ENCODE peak calls at places on chromosomes 6 and 20, in seven cellular contexts. S is HepG2, J is hepatocyte, T is IMR-90, P is lower lobe of right lung, M is mucosa of descending colon, G is kidney. D is an unnamed sample. For H3K4me1, the result is how much of the 10 kb centered on the place peaks cover.

GRCh38 chr6:157442296-157442695 is 61.3 kb downstream of the ZDHHC14 start:
- DNase-seq in P (no peak), J (no peak), M (no peak), S (no peak), G (no peak), T (peak), D (no peak)

GRCh38 chr6:110613356-110613755 is 136.9 kb upstream of the SLC22A16 start:
- DNase-seq in G (no peak), T (no peak), P (no peak), M (no peak), J (no peak), S (no peak), D (no peak)

GRCh38 chr20:652611-653109 is 340 bp downstream of the SRXN1 start:
- DNase-seq in T (peak), S (no peak), P (peak), G (no peak), J (no peak), M (peak), D (no peak)

GRCh38 chr6:1619666-1620503 is 10.2 kb downstream of the FOXC1 start:
- DNase-seq in M (no peak), P (peak), T (no peak), J (no peak), S (no peak), G (peak), D (no peak)

GRCh38 chr6:36759177-36759757 is 61.6 kb downstream of the RAB44 start:
- DNase-seq in P (peak), T (peak), J (peak), G (peak), M (peak), S (peak), D (peak)

GRCh38 chr6:151475653-151476523 is 17.9 kb upstream of the CCDC170 start:
- DNase-seq in G (no peak), S (peak), P (peak), T (peak), M (no peak), J (peak), D (peak)

GRCh38 chr6:3249821-3250220 is 8.9 kb upstream of the PSMG4 start:
- DNase-seq in S (no peak), P (no peak), J (no peak), T (no peak), M (no peak), G (no peak), D (no peak)

GRCh38 chr6:127496471-127496870 is 22.7 kb downstream of the MTCL3 start:
- DNase-seq in M (no peak), T (peak), G (no peak), J (no peak), P (no peak), S (no peak), D (no peak)

GRCh38 chr20:6381887-6382286 is 259.1 kb upstream of the FERMT1 start:
- DNase-seq in P (no peak), M (no peak), S (peak), J (peak), G (no peak), T (peak), D (peak)

GRCh38 chr6:41942045-41942851 is 640 bp upstream of the CCND3 start:
- DNase-seq in S (no peak), T (peak), G (no peak), M (no peak), J (no peak), P (no peak), D (no peak)

GRCh38 chr6:68760941-68761676 is 126.0 kb downstream of the ADGRB3 start:
- DNase-seq in G (no peak), M (no peak), P (no peak), J (no peak), T (no peak), S (no peak), D (no peak)

GRCh38 chr20:57748601-57749130 is 38.9 kb upstream of the PMEPA1 start:
- DNase-seq in M (peak), G (peak), T (peak), S (peak), P (peak), J (peak), D (peak)

GRCh38 chr20:43681468-43681942 is 14.6 kb downstream of the MYBL2 start:
- DNase-seq in G (no peak), T (no peak), J (no peak), M (no peak), P (no peak), S (no peak), D (peak)

GRCh38 chr20:25024171-25024570 is 31.6 kb upstream of the APMAP start:
- DNase-seq in M (peak), S (no peak), T (no peak), P (no peak), J (no peak), G (peak), D (no peak)

GRCh38 chr6:82298012-82298411 is 50.5 kb upstream of the IBTK start:
- DNase-seq in G (no peak), T (peak), S (no peak), J (peak), M (no peak), P (no peak), D (peak)

GRCh38 chr20:50977066-50978045 is 18.7 kb downstream of the MOCS3 start:
- DNase-seq in S (no peak), T (no peak), G (no peak), M (no peak), J (no peak), P (no peak), D (no peak)

GRCh38 chr20:50980851-50981713 is 22.5 kb downstream of the MOCS3 start:
- DNase-seq in M (peak), P (peak), S (peak), J (peak), T (peak), G (no peak), D (peak)

GRCh38 chr20:50980071-50980681 is 21.6 kb downstream of the MOCS3 start:
- DNase-seq in P (no peak), T (peak), S (peak), J (peak), M (no peak), G (no peak), D (peak)

GRCh38 chr20:50982372-50982771 is 23.8 kb downstream of the MOCS3 start:
- DNase-seq in T (peak), J (peak), S (peak), P (peak), G (no peak), M (peak), D (no peak)

GRCh38 chr20:50981714-50982048 is 23.1 kb downstream of the MOCS3 start:
- DNase-seq in P (no peak), S (no peak), G (no peak), T (no peak), J (no peak), M (no peak), D (no peak)
- TF ChIP-seq CTCF in P (no peak), S (no peak), G (no peak), T (no peak), J (no peak), M (no peak), D (no peak)

GRCh38 chr6:134080171-134080795 is 27.9 kb upstream of the SLC2A12 start:
- DNase-seq in T (no peak), G (no peak), S (no peak), P (no peak), J (no peak), M (no peak), D (peak)

GRCh38 chr6:134079406-134079921 is 27.0 kb upstream of the SLC2A12 start:
- DNase-seq in S (no peak), J (no peak), G (no peak), P (no peak), T (no peak), M (no peak), D (no peak)

GRCh38 chr6:134078166-134078565 is 25.7 kb upstream of the SLC2A12 start:
- DNase-seq in J (no peak), M (no peak), S (no peak), G (no peak), P (no peak), T (no peak), D (no peak)

GRCh38 chr6:134082191-134082590 is 29.8 kb upstream of the SLC2A12 start:
- DNase-seq in S (no peak), P (no peak), G (no peak), M (no peak), J (no peak), T (no peak), D (no peak)

DNA sequence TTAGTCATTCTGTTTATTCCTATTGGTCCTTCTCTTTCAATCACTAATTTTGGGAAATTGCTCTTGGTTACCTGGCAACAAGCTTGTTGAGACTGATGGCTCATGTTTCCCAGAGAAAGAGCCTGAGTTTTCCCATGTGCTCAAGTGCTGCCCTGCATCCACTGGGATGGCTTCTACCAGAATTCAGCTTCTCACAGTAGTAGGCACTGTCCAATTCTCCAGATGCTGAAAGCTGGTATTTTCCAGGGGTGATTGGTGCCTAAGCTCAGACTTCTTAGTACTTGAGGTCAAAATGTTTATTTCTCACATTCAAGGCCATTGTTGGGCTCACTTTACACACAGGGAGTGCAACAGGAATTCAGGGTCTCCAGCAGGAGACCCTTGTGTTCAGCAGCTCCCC is 29.1 kb upstream of the SLC2A12 start:
- DNase-seq in P (no peak), T (no peak), S (no peak), M (no peak), J (no peak), G (no peak), D (no peak)
- H3K4me1 ChIP-seq in P (under half), T (under half), S (under half), M (under half), J (under half), G (under half), D (under half)

GRCh38 chr6:137416376-137417109 is 77.7 kb downstream of the OLIG3 start:
- DNase-seq in P (no peak), J (peak), T (peak), M (no peak), G (no peak), S (no peak), D (no peak)

GRCh38 chr6:137413482-137413881 is 80.7 kb downstream of the OLIG3 start:
- DNase-seq in J (no peak), S (peak), P (no peak), G (no peak), T (no peak), M (no peak), D (no peak)

GRCh38 chr6:137415834-137416190 is 78.4 kb downstream of the OLIG3 start:
- DNase-seq in T (no peak), M (no peak), J (no peak), S (no peak), G (no peak), P (no peak), D (no peak)

GRCh38 chr6:137415127-137415833 is 78.9 kb downstream of the OLIG3 start:
- DNase-seq in P (peak), T (peak), J (peak), S (peak), G (no peak), M (peak), D (peak)

DNA sequence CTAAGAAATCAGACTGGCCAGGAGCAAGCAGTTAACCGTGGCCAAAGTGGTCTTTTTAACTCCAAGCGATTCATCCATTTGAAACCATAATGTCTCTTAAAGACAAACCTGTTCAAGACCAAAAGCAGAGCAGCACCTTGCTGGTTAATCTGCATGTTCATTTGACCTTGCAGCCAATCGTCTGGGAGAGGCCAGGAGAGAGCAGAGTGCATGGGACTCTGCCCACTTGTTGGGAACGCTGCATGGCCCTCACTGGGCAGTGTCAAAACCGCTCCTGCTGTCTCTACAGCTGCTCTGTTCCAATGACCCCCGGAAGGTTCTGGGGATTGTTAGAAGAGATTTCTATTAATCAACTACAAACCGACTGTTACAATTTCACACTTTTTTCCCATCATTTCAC is 79.6 kb downstream of the OLIG3 start:
- DNase-seq in T (no peak), G (no peak), P (no peak), J (no peak), S (no peak), M (no peak), D (no peak)
- H3K4me3 ChIP-seq in T (no peak), G (peak), P (peak), J (peak), S (no peak), M (no peak), D (no peak)

GRCh38 chr6:168221000-168221399 is 98.6 kb downstream of the DACT2 start:
- DNase-seq in J (no peak), G (no peak), M (no peak), S (no peak), P (no peak), T (no peak), D (no peak)
- TF ChIP-seq CTCF in J (no peak), G (no peak), M (no peak), S (no peak), P (no peak), T (no peak), D (no peak)

DNA sequence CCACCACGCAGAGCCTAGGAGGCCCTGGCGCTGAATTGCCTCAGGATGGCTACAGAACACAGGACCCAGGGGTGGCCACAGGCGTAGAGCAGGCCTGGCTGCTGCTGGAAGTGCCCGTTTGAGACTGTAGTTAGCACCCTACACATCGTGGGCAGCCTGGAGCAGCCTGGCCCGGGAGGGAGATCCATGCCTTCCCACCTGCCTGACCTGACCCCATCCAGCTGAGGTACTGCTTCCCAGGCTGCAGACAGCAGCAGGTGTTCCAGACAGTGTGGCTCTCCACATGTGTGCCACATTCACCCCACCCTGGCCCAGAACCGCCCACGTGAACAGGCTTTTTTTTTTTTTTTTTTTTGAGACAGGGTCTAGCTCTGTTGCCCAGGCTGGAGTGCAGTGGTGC is 20.9 kb upstream of the MAP1LC3A start:
- DNase-seq in M (peak), P (peak), G (peak), S (no peak), J (no peak), T (no peak), D (no peak)
- H3K4me1 ChIP-seq in M (under half), P (under half), G (under half), S (under half), J (under half), T (under half), D (under half)

D was measured in Caco-2.